ENCODE peak calls at places on chromosomes 16 and 17, in five cellular contexts. S, E, P, M and T are unnamed samples.

GRCh38 chr17:10702574-10702973 is 5.2 kb downstream of the ADPRM start:
- DNase-seq in S (no peak), E (no peak), P (peak; percentile 74), M (no peak), T (no peak)

GRCh38 chr17:48259710-48260291 is 152.2 kb downstream of the SNX11 start:
- DNase-seq in S (no peak), E (no peak), P (peak; percentile 63), M (no peak), T (no peak)

GRCh38 chr17:44118427-44119050 is 4.9 kb downstream of the HDAC5 start:
- DNase-seq in S (no peak), E (no peak), P (no peak), M (no peak), T (no peak)

GRCh38 chr16:15807603-15808009 is 49.2 kb downstream of the MYH11 start:
- DNase-seq in S (peak; percentile 95), E (no peak), P (no peak), M (no peak), T (no peak)

GRCh38 chr17:4645642-4646041 is 4.2 kb upstream of the ALOX15 start:
- DNase-seq in S (no peak), E (no peak), P (no peak), M (no peak), T (no peak)

GRCh38 chr17:16872351-16872751 is 99.6 kb downstream of the TNFRSF13B start:
- DNase-seq in S (no peak), E (no peak), P (no peak), M (no peak), T (no peak)

GRCh38 chr17:2904135-2904534 is 107.9 kb downstream of the RAP1GAP2 start:
- DNase-seq in S (no peak), E (peak; percentile 93), P (no peak), M (peak; percentile 83), T (no peak)

GRCh38 chr16:81232740-81233367 is 5.6 kb upstream of the BCO1 start:
- DNase-seq in S (no peak), E (no peak), P (no peak), M (no peak), T (no peak)

GRCh38 chr17:28041844-28042656 is 427 bp upstream of the NLK start:
- DNase-seq in S (no peak), E (no peak), P (no peak), M (no peak), T (no peak)

GRCh38 chr17:19579867-19580565 is 46.4 kb downstream of the SLC47A1 start:
- DNase-seq in S (no peak), E (no peak), P (no peak), M (no peak), T (no peak)

GRCh38 chr16:4385789-4386451 is 14.3 kb downstream of the VASN start:
- DNase-seq in S (peak; percentile 82), E (peak; percentile 10), P (no peak), M (no peak), T (no peak)

GRCh38 chr16:67546761-67547422 is 15.4 kb upstream of the CTCF start:
- DNase-seq in S (peak; percentile 82), E (peak; percentile 93), P (peak; percentile 66), M (peak; percentile 88), T (peak; percentile 76)

GRCh38 chr16:81831722-81832126 is 52.6 kb downstream of the PLCG2 start:
- DNase-seq in S (peak; percentile 70), E (peak; percentile 16), P (no peak), M (no peak), T (peak; percentile 81)

GRCh38 chr16:68707341-68708152 is 29.5 kb upstream of the CDH1 start:
- DNase-seq in S (no peak), E (peak; percentile 85), P (peak; percentile 12), M (peak; percentile 17), T (no peak)

GRCh38 chr17:50946891-50947843 is 81.0 kb upstream of the TOB1 start:
- DNase-seq in S (peak; percentile 66), E (no peak), P (no peak), M (no peak), T (no peak)

GRCh38 chr17:68238488-68238887 is 9.4 kb upstream of the AMZ2 start:
- DNase-seq in S (no peak), E (no peak), P (no peak), M (no peak), T (no peak)

GRCh38 chr16:79623076-79623475 is 22.5 kb upstream of the MAF start:
- DNase-seq in S (no peak), E (no peak), P (no peak), M (no peak), T (no peak)

GRCh38 chr16:25109643-25110042 is 1.9 kb upstream of the LCMT1 start:
- DNase-seq in S (no peak), E (peak; percentile 40), P (peak; percentile 91), M (no peak), T (no peak)

GRCh38 chr17:4449736-4450135 is 16.0 kb downstream of the SPNS3 start:
- DNase-seq in S (no peak), E (no peak), P (no peak), M (no peak), T (no peak)

GRCh38 chr17:50947844-50948514 is 81.8 kb upstream of the TOB1 start:
- DNase-seq in S (peak; percentile 88), E (peak; percentile 95), P (no peak), M (peak; percentile 81), T (no peak)

GRCh38 chr16:85689285-85689949 is 663 bp upstream of the GINS2 start:
- DNase-seq in S (no peak), E (peak; percentile 45), P (no peak), M (no peak), T (no peak)

GRCh38 chr17:64783556-64784352 is 121.6 kb upstream of the SMURF2 start:
- DNase-seq in S (peak; percentile 51), E (no peak), P (no peak), M (no peak), T (no peak)

GRCh38 chr17:34763727-34764665 is 184.6 kb downstream of the TMEM132E start:
- DNase-seq in S (no peak), E (no peak), P (no peak), M (no peak), T (no peak)

GRCh38 chr17:65918450-65918849 is 273.5 kb downstream of the CEP112 start:
- DNase-seq in S (no peak), E (no peak), P (no peak), M (no peak), T (no peak)

GRCh38 chr17:12922120-12922519 is 95.7 kb downstream of the ELAC2 start:
- DNase-seq in S (no peak), E (no peak), P (no peak), M (no peak), T (peak; percentile 4)

GRCh38 chr16:86575754-86576557 is 2.4 kb upstream of the FOXL1 start:
- DNase-seq in S (peak; percentile 94), E (peak; percentile 46), P (peak; percentile 99), M (peak; percentile 64), T (peak; percentile 48)

GRCh38 chr17:21131090-21131616 is 4.4 kb downstream of the DHRS7B start:
- DNase-seq in S (no peak), E (no peak), P (no peak), M (no peak), T (no peak)

GRCh38 chr16:82031116-82032084 is 3.7 kb upstream of the HSD17B2 start:
- DNase-seq in S (no peak), E (no peak), P (peak; percentile 74), M (no peak), T (no peak)

GRCh38 chr16:70437017-70437581 is 1.8 kb downstream of the ST3GAL2 start:
- DNase-seq in S (no peak), E (no peak), P (peak; percentile 88), M (peak; percentile 81), T (no peak)

GRCh38 chr16:70441406-70441990 is 2.6 kb upstream of the ST3GAL2 start:
- DNase-seq in S (no peak), E (no peak), P (no peak), M (no peak), T (no peak)

GRCh38 chr16:70438325-70438982 is 446 bp downstream of the ST3GAL2 start:
- DNase-seq in S (peak; percentile 76), E (no peak), P (no peak), M (peak; percentile 50), T (no peak)

GRCh38 chr16:70437582-70438324 is 1.1 kb downstream of the ST3GAL2 start:
- DNase-seq in S (no peak), E (no peak), P (peak; percentile 52), M (peak; percentile 32), T (no peak)

GRCh38 chr16:70438983-70439862 is at the start of gene ST3GAL2:
- DNase-seq in S (peak; percentile 98), E (peak; percentile 88), P (peak; percentile 92), M (peak; percentile 98), T (peak; percentile 95)
- TF ChIP-seq CTCF in S (no peak), E (peak; percentile 37), P (no peak), M (peak; percentile 1), T (no peak)

DNA sequence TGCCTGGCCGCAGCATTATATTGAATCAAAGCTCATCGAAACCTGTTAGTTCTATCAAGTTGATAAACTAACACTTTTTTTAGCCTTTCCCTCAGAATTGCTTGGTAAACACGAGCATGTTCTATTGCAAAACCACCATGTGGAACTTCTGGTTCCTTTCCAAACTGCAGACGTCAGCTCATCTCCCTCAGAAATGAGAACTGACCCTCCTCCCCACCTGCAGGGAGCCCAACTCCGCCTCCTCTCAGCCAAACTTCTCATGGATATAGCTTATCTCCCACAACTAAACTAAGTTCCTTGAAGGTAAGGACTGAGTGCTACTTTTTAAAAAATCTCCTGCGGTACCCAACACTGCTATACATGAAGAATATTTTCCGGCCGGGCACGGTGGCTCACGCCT is 6.7 kb downstream of the SHMT1 start:
- DNase-seq in S (no peak), E (no peak), P (peak; percentile 85), M (no peak), T (no peak)
- H3K4me3 ChIP-seq in S (no peak overlapping the region), E (no peak overlapping the region), P (no peak overlapping the region), M (no peak overlapping the region), T (no peak overlapping the region)

GRCh38 chr17:6642592-6642991 is 1.7 kb downstream of the TXNDC17 start:
- DNase-seq in S (no peak), E (no peak), P (no peak), M (no peak), T (no peak)

GRCh38 chr17:6651483-6652452 is at the start of the genes C17orf100 and MED31:
- DNase-seq in S (peak; percentile 97), E (peak; percentile 95), P (peak; percentile 87), M (peak; percentile 91), T (peak; percentile 92)

GRCh38 chr17:6643460-6644125 is 2.7 kb downstream of the TXNDC17 start:
- DNase-seq in S (no peak), E (no peak), P (no peak), M (no peak), T (no peak)

GRCh38 chr17:6648181-6648580 is 3.2 kb downstream of the MED31 start:
- DNase-seq in S (no peak), E (no peak), P (no peak), M (no peak), T (no peak)
- H3K36me3 ChIP-seq in S (peaks cover 27% of the 10 kb centered on the region), E (peaks cover 1% of the 10 kb centered on the region), P (peaks cover 8% of the 10 kb centered on the region), M (no peaks in the 10 kb centered on the region), T (peaks cover 3% of the 10 kb centered on the region)

GRCh38 chr17:9577402-9577709 is 914 bp downstream of the CFAP52 start:
- DNase-seq in S (no peak), E (no peak), P (no peak), M (no peak), T (no peak)
- TF ChIP-seq CTCF in S (no peak), E (no peak), P (no peak), M (no peak), T (no peak)

DNA sequence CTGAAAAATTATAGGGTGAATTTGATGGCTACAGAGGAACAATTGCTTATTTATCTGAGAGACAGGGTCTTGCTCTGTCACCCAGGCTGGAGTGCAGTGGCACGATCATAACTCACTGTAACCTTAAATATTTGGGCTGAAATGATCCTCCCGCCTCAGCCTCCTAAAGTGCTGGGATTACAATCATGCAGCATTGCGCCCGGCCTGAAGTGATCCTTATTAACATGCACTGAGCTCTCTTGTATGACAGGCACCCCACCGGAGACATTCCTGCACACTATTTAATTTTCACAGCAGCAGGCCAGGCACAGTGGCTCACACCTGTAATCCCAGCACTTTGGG is 77.7 kb downstream of the CNGB1 start:
- DNase-seq in S (no peak), E (no peak), P (no peak), M (no peak), T (no peak)
- H3K4me3 ChIP-seq in S (no peak overlapping the region), E (no peak overlapping the region), P (no peak overlapping the region), M (no peak overlapping the region), T (no peak overlapping the region)